ENCODE peak calls at places on chromosomes 3 and 15, in ten cellular contexts. G, K, L, Z, V, T, D, J, U and A are unnamed samples.

GRCh38 chr15:31278056-31278445 is 48.6 kb upstream of the KLF13 start:
- DNase-seq in G (no peak), U (no peak), L (no peak), Z (no peak), J (no peak), D (no peak), K (no peak), V (no peak), T (peak; percentile 31), A (no peak)

GRCh38 chr3:53089511-53089910 is 40.7 kb downstream of the RFT1 start:
- DNase-seq in Z (no peak), J (no peak), K (peak; percentile 32), V (no peak), T (no peak), L (no peak), U (no peak), G (no peak), D (no peak), A (no peak)

GRCh38 chr3:184691397-184692131 is 20.3 kb downstream of the MAGEF1 start:
- DNase-seq in D (peak; percentile 35), V (no peak), J (no peak), Z (no peak), L (no peak), G (no peak), T (no peak), K (peak; percentile 61), U (no peak), A (no peak)

GRCh38 chr3:41120461-41120860 is 78.8 kb upstream of the CTNNB1 start:
- DNase-seq in D (no peak), J (no peak), U (no peak), G (no peak), K (no peak), L (no peak), Z (no peak), T (peak; percentile 45), V (peak; percentile 46), A (no peak)

GRCh38 chr15:33026614-33027013 is 167.9 kb downstream of the FMN1 start:
- DNase-seq in T (no peak), V (no peak), G (no peak), L (no peak), D (no peak), K (no peak), J (no peak), U (no peak), Z (no peak), A (no peak)

GRCh38 chr3:182142928-182143327 is 431.2 kb downstream of the SOX2 start:
- DNase-seq in J (no peak), L (peak; percentile 23), V (peak; percentile 56), Z (no peak), G (no peak), K (no peak), U (no peak), D (no peak), T (no peak), A (no peak)

GRCh38 chr15:26260517-26261133 is 397.5 kb upstream of the ATP10A start:
- DNase-seq in G (peak; percentile 50), D (no peak), Z (peak; percentile 35), J (no peak), T (peak; percentile 67), U (peak; percentile 11), L (peak; percentile 81), V (peak; percentile 54), K (no peak), A (no peak)

GRCh38 chr3:124246949-124247348 is 255.0 kb upstream of the ROPN1 start:
- DNase-seq in K (no peak), L (peak; percentile 40), Z (peak; percentile 62), T (peak; percentile 71), G (peak; percentile 30), U (peak; percentile 37), J (no peak), D (no peak), V (no peak), A (peak; percentile 18)

GRCh38 chr15:78873796-78874761 is 1.4 kb downstream of the MORF4L1 start:
- DNase-seq in L (peak; percentile 32), G (peak; percentile 49), Z (peak; percentile 24), V (no peak), U (peak; percentile 43), T (peak; percentile 37), J (no peak), K (no peak), D (no peak), A (peak; percentile 71)

GRCh38 chr3:19396726-19397125 is 248.4 kb downstream of the KCNH8 start:
- DNase-seq in T (no peak), V (no peak), J (no peak), Z (no peak), L (no peak), G (no peak), D (no peak), K (no peak), U (no peak), A (no peak)

GRCh38 chr3:119579366-119580147 is at the start of gene ADPRH:
- DNase-seq in K (peak; percentile 29), U (peak; percentile 79), J (no peak), G (peak; percentile 89), Z (peak; percentile 82), L (peak; percentile 87), T (peak; percentile 68), V (peak; percentile 60), D (peak; percentile 87), A (peak; percentile 74)

GRCh38 chr15:31230630-31231485 is 95.8 kb upstream of the KLF13 start:
- DNase-seq in V (no peak), G (peak; percentile 55), U (no peak), D (no peak), K (no peak), Z (no peak), J (no peak), T (no peak), L (no peak), A (no peak)

GRCh38 chr3:46455231-46456115 is 9.2 kb downstream of the LTF start:
- DNase-seq in J (no peak), K (no peak), Z (no peak), V (no peak), D (no peak), L (no peak), U (no peak), T (no peak), G (no peak), A (no peak)

GRCh38 chr3:56980283-56980682 is 80.2 kb upstream of the SPATA12 start:
- DNase-seq in D (no peak), Z (no peak), U (no peak), G (no peak), K (no peak), L (no peak), T (no peak), V (no peak), J (no peak), A (no peak)

GRCh38 chr3:106331636-106332035 is 462.8 kb upstream of the CBLB start:
- DNase-seq in L (no peak), T (no peak), Z (no peak), G (no peak), D (no peak), U (no peak), K (no peak), V (no peak), J (no peak), A (no peak)

GRCh38 chr3:50316657-50317242 is 5.8 kb downstream of the HYAL2 start:
- DNase-seq in T (no peak), D (no peak), J (no peak), K (no peak), L (no peak), G (peak; percentile 92), Z (peak; percentile 98), U (peak; percentile 95), V (no peak), A (peak; percentile 66)

GRCh38 chr3:34668915-34669314 is 870.5 kb downstream of the PDCD6IP start:
- DNase-seq in D (no peak), Z (no peak), J (no peak), V (no peak), G (no peak), T (no peak), L (no peak), U (no peak), K (no peak), A (no peak)

GRCh38 chr15:91412529-91412928 is 312.5 kb downstream of the SV2B start:
- DNase-seq in J (no peak), K (no peak), T (peak; percentile 2), U (no peak), D (no peak), V (no peak), G (no peak), Z (no peak), L (no peak), A (no peak)

GRCh38 chr3:17678116-17678741 is 64.2 kb downstream of the TBC1D5 start:
- DNase-seq in T (no peak), G (peak; percentile 64), J (no peak), L (no peak), V (no peak), K (no peak), D (no peak), U (no peak), Z (no peak), A (peak; percentile 44)

GRCh38 chr3:141403576-141403975 is 35.3 kb downstream of the ZBTB38 start:
- DNase-seq in V (no peak), T (no peak), U (no peak), K (no peak), Z (no peak), J (no peak), D (no peak), L (no peak), G (no peak), A (no peak)

GRCh38 chr3:9158865-9159630 is 90.4 kb downstream of the SRGAP3 start:
- DNase-seq in Z (no peak), D (no peak), J (no peak), L (no peak), U (no peak), G (no peak), V (no peak), K (no peak), T (no peak), A (no peak)

GRCh38 chr3:190696777-190697501 is 165.6 kb downstream of the GMNC start:
- DNase-seq in L (peak; percentile 47), J (peak; percentile 7), D (no peak), V (peak; percentile 9), Z (peak; percentile 54), T (peak; percentile 48), K (no peak), G (peak; percentile 33), U (peak; percentile 14), A (no peak)

GRCh38 chr3:10244004-10244403 is 4.3 kb upstream of the TATDN2 start:
- DNase-seq in Z (no peak), V (no peak), T (no peak), U (no peak), D (no peak), L (no peak), G (no peak), J (no peak), K (no peak), A (no peak)

GRCh38 chr3:67453628-67454027 is 200.8 kb downstream of the SUCLG2 start:
- DNase-seq in U (no peak), D (no peak), T (no peak), V (no peak), G (no peak), K (no peak), J (no peak), L (no peak), Z (no peak), A (no peak)

GRCh38 chr3:53490131-53490474 is 4.3 kb upstream of the CACNA1D start:
- DNase-seq in L (no peak), V (no peak), U (no peak), G (peak; percentile 37), T (no peak), K (no peak), J (no peak), D (no peak), Z (no peak), A (no peak)

GRCh38 chr3:110881069-110881468 is 190.5 kb upstream of the NECTIN3 start:
- DNase-seq in L (peak; percentile 46), G (peak; percentile 83), Z (peak; percentile 64), D (no peak), K (peak; percentile 20), J (no peak), V (peak; percentile 11), T (peak; percentile 51), U (peak; percentile 13), A (no peak)

GRCh38 chr3:123862152-123862551 is 22.0 kb downstream of the MYLK start:
- DNase-seq in L (no peak), V (no peak), K (no peak), T (no peak), U (no peak), J (no peak), G (no peak), D (no peak), Z (no peak), A (no peak)

GRCh38 chr3:65342084-65342683 is 654.4 kb upstream of the ADAMTS9 start:
- DNase-seq in T (peak; percentile 63), V (peak; percentile 57), D (peak; percentile 19), K (no peak), J (no peak), L (peak; percentile 81), Z (peak; percentile 61), G (peak; percentile 63), U (peak; percentile 33), A (peak; percentile 24)